ENCODE peak calls at places on chromosomes 1 and 21, in eight cellular contexts. M is stimulated activated CD4-positive, alpha-beta T cell treated with anti-CD3 and anti-CD28 coated beads, Interleukin-1b, Interleukin-23, amount 100 ng/mL, for 48 hours; T is AG09309; L is right atrium auricular region; X is aorta; N is GM03348; A is iPS-NIHi11; D is NCI-H1092. W is an unnamed sample.

GRCh38 chr1:220604921-220605320 is 77.0 kb downstream of the MARK1 start:
- DNase-seq in D (no peak), M (no peak), A (no peak), L (no peak), T (no peak), N (no peak), X (no peak), W (no peak)

GRCh38 chr1:10629816-10630571 is 155.2 kb downstream of the PEX14 start:
- DNase-seq in L (no peak), X (peak; percentile 46), M (no peak), D (no peak), N (no peak), T (no peak), A (peak; percentile 79), W (peak; percentile 19)

GRCh38 chr21:44699502-44700001 is 2.6 kb downstream of the KRTAP10-12 start:
- DNase-seq in A (no peak), N (no peak), L (peak; percentile 26), X (no peak), D (no peak), M (no peak), T (no peak), W (peak; percentile 24)

GRCh38 chr1:31038360-31038759 is 27.2 kb downstream of the PUM1 start:
- DNase-seq in M (no peak), T (peak; percentile 32), L (no peak), D (no peak), N (peak; percentile 41), X (no peak), A (no peak), W (no peak)

GRCh38 chr1:204567067-204567466 is 50.9 kb downstream of the MDM4 start:
- DNase-seq in L (no peak), A (no peak), X (no peak), T (no peak), N (no peak), D (no peak), M (no peak), W (no peak)

GRCh38 chr21:39137248-39138186 is 45.7 kb downstream of the PSMG1 start:
- DNase-seq in A (peak; percentile 64), T (peak; percentile 18), X (no peak), M (no peak), L (peak; percentile 53), D (no peak), N (peak; percentile 67), W (no peak)

GRCh38 chr21:43874085-43874785 is 9.2 kb downstream of the AGPAT3 start:
- DNase-seq in L (no peak), N (no peak), D (no peak), M (no peak), X (no peak), A (no peak), T (no peak), W (no peak)

GRCh38 chr1:116374340-116375164 is 1.5 kb downstream of the ATP1A1 start:
- DNase-seq in M (peak; percentile 16), L (no peak), D (no peak), T (no peak), X (no peak), A (no peak), N (no peak), W (no peak)

GRCh38 chr1:246492611-246493245 is 14.4 kb downstream of the SMYD3 start:
- DNase-seq in D (peak; percentile 35), M (peak; percentile 46), N (peak; percentile 84), L (no peak), A (peak; percentile 77), X (no peak), T (peak; percentile 44), W (peak; percentile 70)

GRCh38 chr1:9145021-9145668 is 16.2 kb upstream of the GPR157 start:
- DNase-seq in L (no peak), D (no peak), T (no peak), N (peak; percentile 46), M (peak; percentile 15), A (no peak), X (peak; percentile 37), W (no peak)

GRCh38 chr1:113937146-113937545 is 8.0 kb downstream of the HIPK1 start:
- DNase-seq in D (no peak), A (no peak), L (no peak), T (no peak), N (no peak), M (no peak), X (no peak), W (no peak)

GRCh38 chr21:37324558-37324957 is 42.0 kb upstream of the DYRK1A start:
- DNase-seq in N (no peak), D (no peak), L (no peak), A (no peak), T (no peak), X (no peak), M (no peak), W (no peak)

GRCh38 chr1:116486424-116486823 is 84.4 kb downstream of the CD58 start:
- DNase-seq in M (no peak), X (no peak), A (no peak), T (no peak), N (peak; percentile 58), D (no peak), L (no peak), W (no peak)

GRCh38 chr1:89809556-89809955 is 11.3 kb upstream of the LRRC8D start:
- DNase-seq in D (no peak), X (no peak), A (no peak), T (peak; percentile 46), N (peak; percentile 55), L (no peak), M (no peak), W (no peak)

GRCh38 chr1:71365451-71365850 is 284.6 kb upstream of the ZRANB2 start:
- DNase-seq in X (no peak), T (no peak), N (peak; percentile 9), M (no peak), D (no peak), A (no peak), L (no peak), W (no peak)

GRCh38 chr1:217674330-217674729 is 43.2 kb downstream of the SPATA17 start:
- DNase-seq in T (no peak), L (no peak), A (peak; percentile 7), D (no peak), M (no peak), N (no peak), X (no peak), W (no peak)

GRCh38 chr1:54253480-54253879 is 53.5 kb downstream of the MRPL37 start:
- DNase-seq in D (no peak), T (peak; percentile 55), A (no peak), X (no peak), L (no peak), M (no peak), N (peak; percentile 95), W (no peak)

GRCh38 chr1:203167026-203167912 is 8.4 kb downstream of the MYBPH start:
- DNase-seq in T (no peak), D (no peak), M (no peak), N (no peak), A (no peak), L (no peak), X (no peak), W (no peak)

GRCh38 chr1:60866251-60866650 is 216.1 kb upstream of the NFIA start:
- DNase-seq in L (no peak), T (no peak), A (no peak), N (no peak), X (no peak), M (no peak), D (no peak), W (no peak)

GRCh38 chr1:18644469-18645171 is 14.0 kb downstream of the PAX7 start:
- DNase-seq in N (no peak), T (no peak), X (no peak), L (no peak), A (no peak), M (no peak), D (no peak), W (no peak)

W was measured in Caco-2.